ENCODE peak calls at places on chromosomes 12 and 14, in eight cellular contexts. E, Y, V, Q, M, I, F and R are unnamed samples.

GRCh38 chr12:25996677-25997076 is 38.2 kb downstream of the RASSF8 start:
- DNase-seq in I (no peak), V (no peak), F (no peak), E (no peak), Q (no peak), Y (no peak), M (no peak), R (no peak)

GRCh38 chr12:47779943-47780504 is 7.0 kb downstream of the SLC48A1 start:
- DNase-seq in I (no peak), Q (no peak), V (no peak), M (no peak), Y (no peak), E (no peak), F (no peak), R (no peak)

GRCh38 chr12:53102883-53103807 is at the start of gene SOAT2:
- DNase-seq in I (no peak), E (no peak), V (no peak), Y (no peak), Q (no peak), M (peak), F (no peak), R (no peak)

GRCh38 chr12:105814283-105814682 is 324.5 kb downstream of the NUAK1 start:
- DNase-seq in Y (no peak), I (no peak), E (no peak), F (no peak), Q (no peak), V (no peak), M (no peak), R (peak)

GRCh38 chr12:70828391-70828790 is 92.1 kb downstream of the PTPRR start:
- DNase-seq in Q (no peak), M (no peak), Y (no peak), F (no peak), I (no peak), E (no peak), V (peak), R (no peak)

GRCh38 chr12:62190921-62191746 is 69.1 kb upstream of the USP15 start:
- DNase-seq in E (peak), F (no peak), I (no peak), V (no peak), M (no peak), Y (no peak), Q (no peak), R (peak)

GRCh38 chr14:70722418-70722817 is 80.7 kb downstream of the TTC9 start:
- DNase-seq in F (no peak), Q (no peak), I (no peak), E (no peak), M (no peak), V (no peak), Y (no peak), R (no peak)

GRCh38 chr12:106953352-106954260 is 2.1 kb upstream of the TMEM263 start:
- DNase-seq in I (no peak), F (no peak), V (peak), Y (no peak), M (no peak), Q (no peak), E (no peak), R (no peak)

GRCh38 chr12:48882325-48882687 is 16.6 kb upstream of the RND1 start:
- DNase-seq in V (no peak), Y (no peak), Q (peak), M (no peak), F (no peak), E (peak), I (peak), R (no peak)

GRCh38 chr14:64673748-64674147 is 30.5 kb upstream of the PLEKHG3 start:
- DNase-seq in E (no peak), M (no peak), I (no peak), V (no peak), F (no peak), Q (no peak), Y (peak), R (no peak)

GRCh38 chr12:64669270-64669842 is 59.1 kb downstream of the RASSF3 start:
- DNase-seq in Q (peak), Y (no peak), V (no peak), E (peak), I (peak), M (no peak), F (no peak), R (peak)

GRCh38 chr12:114628199-114628598 is 55.8 kb downstream of the TBX3 start:
- DNase-seq in I (no peak), Y (no peak), V (no peak), M (no peak), F (no peak), E (no peak), Q (no peak), R (no peak)

GRCh38 chr14:89542768-89543419 is 125.9 kb upstream of the FOXN3 start:
- DNase-seq in F (no peak), V (no peak), E (no peak), Y (no peak), I (no peak), M (no peak), Q (no peak), R (no peak)

GRCh38 chr12:52836042-52836466 is 1.9 kb upstream of the KRT79 start:
- DNase-seq in E (no peak), F (no peak), Q (no peak), M (peak), I (peak), Y (no peak), V (peak), R (no peak)

GRCh38 chr14:100898935-100899840 is 4.3 kb downstream of the RTL1 start:
- DNase-seq in V (no peak), Y (peak), Q (peak), I (peak), F (no peak), E (peak), M (no peak), R (no peak)

GRCh38 chr14:74141703-74142102 is 56.9 kb downstream of the LIN52 start:
- DNase-seq in F (no peak), I (peak), V (peak), Q (peak), Y (peak), M (no peak), E (no peak), R (no peak)

GRCh38 chr14:32382704-32383103 is 53.6 kb downstream of the AKAP6 start:
- DNase-seq in Q (no peak), E (peak), V (peak), Y (no peak), F (no peak), M (no peak), I (peak), R (peak)
- TF ChIP-seq CTCF in Q (no peak), E (no peak), V (peak), Y (no peak), F (peak), M (peak), I (peak), R (no peak)

GRCh38 chr14:67837011-67837624 is 17.5 kb downstream of the RAD51B start:
- DNase-seq in Y (no peak), M (peak), E (no peak), Q (peak), V (peak), F (no peak), I (peak), R (no peak)
- TF ChIP-seq CTCF in Y (peak), M (peak), E (peak), Q (peak), V (peak), F (peak), I (peak), R (peak)

DNA sequence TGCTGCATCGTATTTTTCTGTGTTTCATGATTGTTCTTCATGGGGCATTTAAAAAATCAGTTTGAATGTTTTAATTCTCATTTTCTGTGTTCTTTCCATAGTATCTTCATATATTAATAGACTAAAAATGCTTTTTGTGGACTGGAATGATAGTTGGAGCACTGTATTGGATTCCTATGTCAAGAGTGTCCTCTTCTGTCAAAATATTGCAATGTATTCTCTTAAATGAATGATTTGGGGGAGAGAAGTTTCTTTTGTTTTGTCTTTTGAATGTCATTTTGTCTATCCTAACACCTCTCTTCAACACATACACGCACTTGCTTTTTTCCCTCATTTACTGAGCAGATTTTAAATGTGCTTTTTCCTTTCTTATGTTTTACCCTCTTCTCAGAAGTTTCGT is 4.7 kb upstream of the EIF2S3B start:
- DNase-seq in Q (no peak), I (peak), M (no peak), V (peak), F (no peak), E (no peak), Y (no peak), R (no peak)
- TF ChIP-seq CTCF in Q (peak), I (peak), M (no peak), V (peak), F (no peak), E (no peak), Y (no peak), R (no peak)

GRCh38 chr12:109910969-109911348 is 10.9 kb downstream of the TCHP start:
- DNase-seq in I (peak), V (peak), Q (no peak), E (peak), F (no peak), Y (no peak), M (peak), R (peak)
- TF ChIP-seq CTCF in I (peak), V (peak), Q (no peak), E (peak), F (no peak), Y (no peak), M (peak), R (peak)

GRCh38 chr12:45286621-45287020 is 70.7 kb downstream of the ANO6 start:
- DNase-seq in F (no peak), E (no peak), Q (no peak), M (no peak), Y (no peak), V (no peak), I (no peak), R (no peak)

GRCh38 chr12:45282411-45282810 is 66.5 kb downstream of the ANO6 start:
- DNase-seq in M (no peak), E (no peak), Y (no peak), V (no peak), F (no peak), Q (no peak), I (no peak), R (no peak)

GRCh38 chr12:45281994-45282393 is 66.1 kb downstream of the ANO6 start:
- DNase-seq in I (peak), M (no peak), F (no peak), Y (no peak), E (no peak), V (no peak), Q (no peak), R (no peak)

GRCh38 chr12:45285717-45286116 is 69.8 kb downstream of the ANO6 start:
- DNase-seq in F (no peak), Y (no peak), Q (no peak), E (no peak), M (no peak), I (no peak), V (no peak), R (no peak)

DNA sequence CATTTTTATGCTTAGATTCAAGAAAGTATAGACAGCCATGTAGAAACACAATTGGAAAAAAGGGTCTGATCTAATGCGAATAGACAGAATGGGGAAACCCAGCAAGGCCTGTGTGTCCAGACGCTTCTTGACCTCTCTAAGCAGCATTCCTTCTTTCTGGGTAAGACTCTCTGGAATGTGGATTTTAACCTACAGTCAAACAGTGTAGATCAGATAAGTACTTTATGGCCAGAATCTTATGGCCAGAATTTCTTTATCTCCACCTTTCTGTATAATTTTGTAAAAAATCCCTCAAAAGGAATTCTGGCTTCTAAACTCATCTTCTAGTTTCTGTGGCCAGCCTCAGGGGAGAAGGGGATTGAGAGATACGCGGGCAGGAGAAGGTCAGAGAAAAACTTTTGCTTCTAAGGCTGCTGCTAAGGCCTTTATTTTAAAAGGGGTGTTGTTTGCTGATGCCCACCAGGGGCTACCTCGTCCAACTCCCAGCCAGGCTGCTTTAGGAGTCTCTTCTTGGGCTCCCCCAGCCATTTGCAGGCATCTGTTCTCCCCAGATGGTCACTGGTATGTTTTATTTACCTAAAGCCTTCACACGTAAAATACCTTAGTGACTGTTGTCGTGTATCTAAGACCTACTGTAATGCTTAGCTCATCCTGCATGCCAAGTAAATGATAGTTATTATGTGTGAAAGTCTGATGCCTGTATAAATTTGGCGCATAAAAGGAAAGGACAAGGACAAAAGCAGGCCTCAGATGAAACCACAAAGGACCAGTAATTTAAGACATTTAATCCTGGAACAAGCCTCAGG is 68.4 kb downstream of the ANO6 start:
- DNase-seq in Q (no peak), F (no peak), V (peak), E (peak), I (peak), Y (no peak), M (no peak), R (peak)
- TF ChIP-seq CTCF in Q (no peak), F (no peak), V (no peak), E (no peak), I (peak), Y (no peak), M (no peak), R (peak)

GRCh38 chr12:76777765-76778216 is 13.9 kb downstream of the ZDHHC17 start:
- DNase-seq in E (no peak), V (no peak), F (no peak), M (no peak), Q (no peak), I (no peak), Y (no peak), R (no peak)
- TF ChIP-seq CTCF in E (no peak), V (no peak), F (no peak), M (no peak), Q (no peak), I (no peak), Y (no peak), R (no peak)

DNA sequence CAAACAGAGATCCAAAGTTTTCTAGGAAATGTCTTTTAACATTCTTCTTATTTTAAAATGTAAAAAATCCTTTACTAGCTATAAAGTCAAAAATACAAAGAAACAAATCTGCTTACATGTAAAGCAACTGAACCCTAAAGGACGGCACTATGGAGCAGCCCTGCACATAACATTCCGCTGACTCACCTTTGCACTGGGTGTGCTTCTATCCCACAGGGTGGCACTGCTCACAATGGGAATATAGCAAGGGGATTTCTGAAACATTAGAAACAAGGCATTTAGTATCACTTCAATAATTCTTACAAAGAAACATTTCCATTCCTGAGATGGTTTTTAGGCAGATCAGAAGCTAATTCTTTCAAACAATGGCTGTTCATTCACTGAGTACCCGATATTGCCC is 94.3 kb downstream of the C12orf42 start:
- DNase-seq in E (no peak), I (no peak), Y (no peak), Q (no peak), M (no peak), V (no peak), F (no peak), R (no peak)
- TF ChIP-seq CTCF in E (no peak), I (no peak), Y (no peak), Q (no peak), M (no peak), V (no peak), F (no peak), R (no peak)

DNA sequence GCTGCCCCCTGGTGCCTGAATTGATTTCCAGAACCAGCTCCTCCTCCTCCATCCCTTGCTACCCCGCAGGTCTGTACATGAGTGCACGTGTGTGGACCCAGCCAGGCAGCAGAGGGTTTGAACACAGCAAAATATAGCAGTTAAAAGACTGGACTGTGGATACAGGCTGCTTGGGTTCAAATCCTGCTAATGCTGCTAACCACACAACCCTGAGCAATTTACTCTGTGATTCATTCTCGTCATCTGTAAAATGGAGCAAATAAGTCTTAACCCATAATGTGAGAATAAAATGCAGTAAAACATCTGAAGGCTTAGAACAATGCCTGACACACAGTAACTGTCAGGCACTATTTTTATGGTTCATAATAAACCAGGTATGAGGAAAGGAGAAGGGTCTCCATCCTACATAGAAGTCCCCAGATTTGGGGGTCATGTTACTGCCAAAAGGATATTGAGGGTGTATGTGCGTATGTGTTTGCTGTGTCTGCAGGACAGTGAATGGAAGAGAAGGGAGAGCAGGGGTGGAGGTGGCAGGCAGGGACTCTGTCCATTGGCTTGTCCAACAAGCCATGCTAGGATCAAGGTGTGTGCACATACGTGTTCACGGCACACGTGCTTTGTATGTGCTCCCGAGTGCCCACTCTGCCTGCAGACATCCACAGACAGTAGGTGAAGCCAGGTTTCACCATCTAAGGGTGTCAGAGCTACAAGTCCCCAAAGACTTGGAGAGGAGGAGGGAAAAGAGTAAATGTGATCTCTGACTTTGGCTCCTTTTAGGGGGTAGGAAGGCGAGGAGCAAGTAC is 1.5 kb upstream of the STAT6 start:
- DNase-seq in Y (no peak), I (no peak), M (no peak), F (no peak), E (no peak), V (no peak), Q (no peak), R (no peak)
- TF ChIP-seq CTCF in Y (no peak), I (peak), M (peak), F (peak), E (no peak), V (no peak), Q (peak), R (peak)

GRCh38 chr12:54358620-54358944 is 5.7 kb downstream of the GPR84 start:
- DNase-seq in M (no peak), E (no peak), Q (no peak), V (no peak), F (no peak), I (no peak), Y (no peak), R (no peak)
- TF ChIP-seq CTCF in M (no peak), E (no peak), Q (no peak), V (no peak), F (no peak), I (no peak), Y (no peak), R (no peak)

DNA sequence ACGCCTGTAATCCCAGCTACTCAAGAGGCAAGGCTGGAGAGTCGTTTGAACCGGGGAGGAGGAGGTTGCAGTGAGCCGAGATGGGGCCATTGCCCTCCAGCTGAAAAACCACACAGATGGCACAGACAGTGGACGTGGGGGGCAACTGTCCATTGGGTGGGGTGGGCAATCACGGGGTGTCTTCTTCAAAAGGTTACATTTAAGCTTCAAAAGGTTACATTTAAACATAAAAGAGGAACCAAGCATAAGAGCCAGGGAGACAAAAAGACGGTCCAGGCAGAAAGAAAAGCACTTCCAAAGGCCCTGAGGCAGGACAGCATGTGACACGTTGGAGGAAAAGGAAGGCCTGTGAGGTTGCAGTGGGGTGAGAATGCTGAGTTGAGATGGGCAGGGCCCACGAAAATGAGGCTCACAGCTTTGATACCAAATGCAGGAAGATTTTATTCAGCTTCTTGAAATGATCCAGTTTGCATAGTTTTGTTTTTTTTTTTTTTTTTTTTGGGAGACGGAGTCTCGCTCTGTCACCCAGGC is 10.7 kb downstream of the SCARB1 start:
- DNase-seq in M (no peak), F (no peak), E (no peak), I (no peak), V (no peak), Y (peak), Q (no peak), R (no peak)
- TF ChIP-seq CTCF in M (no peak), F (no peak), E (no peak), I (no peak), V (no peak), Y (no peak), Q (no peak), R (no peak)